ENCODE peak calls at places on chromosomes 6 and 20, in seven cellular contexts. M is nephron progenitor cell; T is CD4-positive, alpha-beta T cell; D is Peyer's patch; N is omental fat pad; P is progenitor cell of endocrine pancreas; J is dorsolateral prefrontal cortex. U is an unnamed sample.

GRCh38 chr6:157764346-157765068 is 58.5 kb upstream of the SNX9 start:
- DNase-seq in M (peak), T (peak), D (peak), N (peak), P (no peak), J (peak), U (no peak)

GRCh38 chr6:137866200-137866913 is 702 bp upstream of the TNFAIP3 start:
- DNase-seq in M (no peak), T (no peak), D (no peak), N (no peak), P (peak), J (no peak), U (peak)

GRCh38 chr20:9397928-9398327 is 116.5 kb upstream of the LAMP5 start:
- DNase-seq in M (no peak), T (no peak), D (no peak), N (no peak), P (no peak), J (no peak), U (no peak)

GRCh38 chr20:37295595-37295994 is 6.1 kb downstream of the MANBAL start:
- DNase-seq in M (no peak), T (no peak), D (peak), N (no peak), P (no peak), J (no peak), U (no peak)

GRCh38 chr20:59765599-59766177 is 161.3 kb downstream of the PHACTR3 start:
- DNase-seq in M (peak), T (no peak), D (no peak), N (no peak), P (peak), J (no peak), U (no peak)

GRCh38 chr20:42577193-42577592 is 612.5 kb downstream of the PTPRT start:
- DNase-seq in M (no peak), T (no peak), D (no peak), N (no peak), P (no peak), J (no peak), U (no peak)

GRCh38 chr20:62644044-62644795 is 1.9 kb downstream of the SLCO4A1 start:
- DNase-seq in M (no peak), T (no peak), D (peak), N (no peak), P (no peak), J (no peak), U (no peak)

GRCh38 chr20:3406481-3407425 is 716 bp downstream of the DNAAF9 start:
- DNase-seq in M (peak), T (no peak), D (peak), N (no peak), P (no peak), J (peak), U (peak)

GRCh38 chr6:99146716-99147115 is 199.0 kb upstream of the FBXL4 start:
- DNase-seq in M (no peak), T (no peak), D (no peak), N (no peak), P (no peak), J (no peak), U (no peak)

GRCh38 chr20:57166568-57167291 is 99.7 kb downstream of the BMP7 start:
- DNase-seq in M (no peak), T (no peak), D (no peak), N (no peak), P (no peak), J (peak), U (no peak)

GRCh38 chr6:100202417-100203194 is 208.6 kb upstream of the MCHR2 start:
- DNase-seq in M (no peak), T (no peak), D (no peak), N (no peak), P (no peak), J (no peak), U (no peak)

GRCh38 chr6:40344566-40345185 is 242.5 kb downstream of the LRFN2 start:
- DNase-seq in M (no peak), T (no peak), D (no peak), N (no peak), P (no peak), J (no peak), U (no peak)

GRCh38 chr6:124480021-124480430 is 482.2 kb upstream of the RNF217 start:
- DNase-seq in M (no peak), T (no peak), D (no peak), N (no peak), P (no peak), J (no peak), U (no peak)

GRCh38 chr6:44054635-44055559 is 72.4 kb downstream of the MRPL14 start:
- DNase-seq in M (no peak), T (no peak), D (no peak), N (no peak), P (no peak), J (no peak), U (no peak)

GRCh38 chr6:119384444-119384843 is 34.9 kb upstream of the MAN1A1 start:
- DNase-seq in M (no peak), T (no peak), D (no peak), N (no peak), P (no peak), J (no peak), U (no peak)

GRCh38 chr20:61394088-61394822 is 142.2 kb downstream of the CDH4 start:
- DNase-seq in M (no peak), T (no peak), D (no peak), N (no peak), P (no peak), J (no peak), U (no peak)

GRCh38 chr6:18528084-18528743 is 141.1 kb downstream of the RNF144B start:
- DNase-seq in M (no peak), T (no peak), D (no peak), N (no peak), P (no peak), J (no peak), U (no peak)

GRCh38 chr6:19771753-19772336 is 65.3 kb upstream of the ID4 start:
- DNase-seq in M (no peak), T (no peak), D (no peak), N (no peak), P (no peak), J (no peak), U (no peak)

GRCh38 chr6:19772891-19773290 is 64.3 kb upstream of the ID4 start:
- DNase-seq in M (no peak), T (no peak), D (no peak), N (no peak), P (no peak), J (no peak), U (no peak)
- TF ChIP-seq CTCF in M (no peak), T (no peak), D (no peak), N (no peak), P (no peak), J (no peak), U (no peak)

GRCh38 chr6:165249808-165250207 is 59.6 kb downstream of the C6orf118 start:
- DNase-seq in M (no peak), T (no peak), D (no peak), N (no peak), P (no peak), J (no peak), U (no peak)

GRCh38 chr6:165245716-165246115 is 63.7 kb downstream of the C6orf118 start:
- DNase-seq in M (no peak), T (no peak), D (no peak), N (no peak), P (no peak), J (no peak), U (no peak)

GRCh38 chr6:165243801-165244200 is 65.6 kb downstream of the C6orf118 start:
- DNase-seq in M (no peak), T (no peak), D (no peak), N (no peak), P (no peak), J (no peak), U (no peak)

GRCh38 chr6:165244524-165245247 is 64.7 kb downstream of the C6orf118 start:
- DNase-seq in M (no peak), T (no peak), D (no peak), N (no peak), P (no peak), J (no peak), U (no peak)

GRCh38 chr6:165245287-165245686 is 64.1 kb downstream of the C6orf118 start:
- DNase-seq in M (peak), T (no peak), D (no peak), N (no peak), P (no peak), J (no peak), U (no peak)
- TF ChIP-seq CTCF in M (no peak), T (no peak), D (no peak), N (no peak), P (peak), J (peak), U (peak)

DNA sequence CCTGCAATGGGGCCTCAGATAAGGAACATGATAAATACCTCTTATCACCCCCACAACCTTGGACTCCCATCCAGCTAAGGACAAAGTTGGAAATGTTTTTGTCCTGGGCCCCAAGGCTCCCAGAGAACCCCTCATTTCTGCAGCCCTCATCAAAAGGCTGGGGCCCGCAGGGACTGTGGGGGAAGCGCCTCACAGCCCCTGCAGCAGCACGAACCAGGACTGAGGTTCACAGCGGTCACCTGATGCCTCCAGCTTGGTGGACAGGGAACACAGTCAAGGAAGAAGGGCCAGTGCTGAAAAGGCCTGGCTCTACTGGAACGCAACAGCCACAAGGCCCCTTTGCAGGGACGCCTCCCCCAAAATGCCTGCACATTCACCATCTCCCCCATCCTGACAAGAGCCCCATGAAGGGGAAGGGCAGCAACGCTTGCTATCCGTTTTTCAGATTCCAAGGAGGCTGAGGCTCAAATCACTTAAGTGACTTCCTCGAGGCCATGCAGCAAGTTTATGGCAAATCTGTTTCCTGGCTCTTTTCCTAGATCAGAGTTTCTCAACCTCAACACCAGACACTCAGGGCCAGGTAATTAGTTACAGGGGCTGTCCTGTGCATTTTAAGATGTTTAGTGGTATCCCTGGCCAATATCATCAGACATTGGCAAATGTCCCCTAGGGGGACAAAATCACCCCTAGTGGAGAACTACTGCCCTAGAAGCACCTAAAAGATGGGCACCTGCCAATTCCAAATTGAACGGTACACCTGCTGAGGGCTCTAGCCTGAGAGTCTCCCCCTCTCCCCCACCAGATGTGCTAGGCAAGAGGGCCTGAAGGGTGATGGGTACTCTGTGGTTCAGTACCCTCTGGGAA is 10.5 kb downstream of the TFEB start:
- DNase-seq in M (no peak), T (no peak), D (no peak), N (no peak), P (no peak), J (no peak), U (no peak)
- TF ChIP-seq CTCF in M (no peak), T (no peak), D (no peak), N (no peak), P (no peak), J (no peak), U (no peak)

GRCh38 chr6:146364816-146365594 is 178.6 kb upstream of the RAB32 start:
- DNase-seq in M (no peak), T (no peak), D (no peak), N (no peak), P (no peak), J (no peak), U (no peak)
- TF ChIP-seq CTCF in M (no peak), T (no peak), D (no peak), N (no peak), P (no peak), J (no peak), U (no peak)

GRCh38 chr6:122947355-122947754 is 48.7 kb upstream of the CLVS2 start:
- DNase-seq in M (peak), T (no peak), D (no peak), N (no peak), P (no peak), J (no peak), U (no peak)
- TF ChIP-seq CTCF in M (peak), T (no peak), D (no peak), N (no peak), P (peak), J (peak), U (peak)

GRCh38 chr20:58651823-58652605 is 931 bp downstream of the STX16 start:
- DNase-seq in M (peak), T (peak), D (peak), N (no peak), P (no peak), J (no peak), U (no peak)
- TF ChIP-seq CTCF in M (no peak), T (no peak), D (no peak), N (no peak), P (no peak), J (no peak), U (no peak)

U was measured in glutamatergic neuron.